ENCODE peak calls at places on chromosomes 5 and 9, in ten cellular contexts. H is A549, U is MM.1S, C is breast epithelium, K is heart right ventricle, D is spleen, P is IMR-90, M is Panc1, S is endothelial cell, F is omental fat pad. R is an unnamed sample.

GRCh38 chr9:121975801-121976277 is 117.3 kb downstream of the TTLL11 start:
- DNase-seq in C (no peak), H (peak; percentile 63), K (no peak), F (no peak), P (peak; percentile 57), D (no peak), S (no peak), M (no peak), U (no peak), R (no peak)

GRCh38 chr5:150946351-150946905 is 41.6 kb upstream of the ZNF300 start:
- DNase-seq in H (no peak), M (no peak), F (peak; percentile 46), K (peak; percentile 92), P (peak; percentile 39), U (no peak), D (peak; percentile 76), S (no peak), C (peak; percentile 74), R (no peak)

GRCh38 chr5:94197970-94198369 is 420.4 kb downstream of the KIAA0825 start:
- DNase-seq in P (no peak), C (no peak), F (no peak), S (no peak), K (no peak), H (no peak), M (no peak), D (no peak), U (no peak), R (no peak)

GRCh38 chr5:147177125-147177840 is 57.5 kb upstream of the STK32A start:
- DNase-seq in D (no peak), M (no peak), H (no peak), U (no peak), K (no peak), S (no peak), F (no peak), P (peak; percentile 50), C (no peak), R (peak; percentile 82)

GRCh38 chr5:132003170-132003744 is 8.2 kb downstream of the ACSL6 start:
- DNase-seq in P (peak; percentile 5), M (no peak), C (no peak), H (no peak), U (no peak), D (peak; percentile 68), F (no peak), K (peak; percentile 20), S (peak; percentile 37), R (peak; percentile 51)

GRCh38 chr5:75089137-75089536 is 36.8 kb upstream of the GCNT4 start:
- DNase-seq in F (no peak), H (no peak), U (no peak), S (no peak), D (no peak), M (no peak), K (no peak), C (no peak), P (no peak), R (no peak)

GRCh38 chr5:33892419-33893151 is 795 bp upstream of the ADAMTS12 start:
- DNase-seq in F (peak; percentile 37), U (no peak), H (peak; percentile 53), C (peak; percentile 37), M (no peak), D (no peak), S (no peak), P (peak; percentile 94), K (peak; percentile 30), R (peak; percentile 98)

GRCh38 chr5:6468104-6468503 is 19.4 kb downstream of the UBE2QL1 start:
- DNase-seq in D (no peak), K (no peak), P (no peak), S (no peak), F (no peak), C (no peak), M (no peak), U (no peak), H (no peak), R (no peak)

GRCh38 chr5:35656721-35657120 is 39.1 kb downstream of the SPEF2 start:
- DNase-seq in P (peak; percentile 75), F (no peak), S (no peak), D (no peak), M (no peak), H (no peak), U (no peak), K (no peak), C (no peak), R (peak; percentile 3)

GRCh38 chr5:35647128-35647527 is 29.5 kb downstream of the SPEF2 start:
- DNase-seq in K (no peak), U (no peak), H (no peak), P (no peak), F (no peak), D (no peak), C (no peak), S (no peak), M (no peak), R (no peak)

GRCh38 chr5:35647712-35648111 is 30.0 kb downstream of the SPEF2 start:
- DNase-seq in P (no peak), D (no peak), U (no peak), S (no peak), M (no peak), H (no peak), K (no peak), C (no peak), F (no peak), R (no peak)

DNA sequence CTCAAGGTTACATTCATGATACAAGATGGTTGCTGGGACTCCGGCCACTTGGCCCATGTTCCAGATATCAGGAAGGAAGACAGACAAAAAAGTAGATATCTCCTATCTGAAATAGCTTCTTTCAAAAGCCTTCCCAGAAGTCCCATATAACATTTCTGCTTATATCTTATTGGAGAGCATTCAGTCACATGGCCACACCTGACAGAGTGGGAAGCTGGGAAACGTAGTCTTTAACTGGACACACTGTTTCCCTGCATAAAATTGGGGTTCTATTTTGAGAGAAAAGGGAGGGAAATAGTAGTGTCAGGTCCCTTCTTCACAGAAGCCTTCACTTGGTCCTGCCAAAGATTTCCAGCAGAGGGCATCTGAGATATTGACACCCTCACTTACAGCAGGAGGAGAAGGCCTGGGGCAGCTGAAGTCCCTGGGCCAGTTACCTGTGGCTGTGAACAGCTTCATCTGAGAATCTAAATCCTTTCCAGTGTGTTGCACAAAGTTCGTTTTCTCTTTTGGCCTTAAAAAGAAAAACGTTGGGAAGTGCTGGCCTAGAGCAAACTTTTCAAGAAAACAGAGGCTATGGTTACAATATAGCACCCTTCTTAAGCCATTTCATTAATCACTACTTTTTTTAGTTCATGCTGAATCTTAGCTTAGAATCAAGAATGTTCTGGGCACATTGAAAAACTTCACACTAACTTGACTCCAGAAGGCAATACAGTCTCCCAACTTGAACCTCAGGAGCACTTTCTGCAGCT is 33.5 kb downstream of the SPEF2 start:
- DNase-seq in P (peak; percentile 57), M (peak; percentile 7), D (no peak), U (peak; percentile 39), S (peak; percentile 48), H (peak; percentile 46), F (no peak), K (no peak), C (no peak), R (peak; percentile 47)
- TF ChIP-seq CTCF in P (peak; percentile 63), M (peak; percentile 36), D (peak; percentile 52), U (peak; percentile 52), S (peak; percentile 60), H (peak; percentile 46), F (no peak), K (no peak), C (peak; percentile 22), R (peak; percentile 52)

GRCh38 chr5:169717298-169717697 is 80.2 kb downstream of the DOCK2 start:
- DNase-seq in D (no peak), K (no peak), H (no peak), M (no peak), U (no peak), S (no peak), C (peak; percentile 92), P (peak; percentile 30), F (no peak), R (peak; percentile 86)

GRCh38 chr5:169724303-169724702 is 87.2 kb downstream of the DOCK2 start:
- DNase-seq in K (no peak), D (no peak), H (no peak), C (no peak), P (no peak), U (no peak), M (no peak), S (no peak), F (no peak), R (no peak)

GRCh38 chr5:169723103-169723831 is 86.2 kb downstream of the DOCK2 start:
- DNase-seq in M (no peak), P (no peak), S (no peak), K (no peak), C (no peak), U (no peak), F (no peak), H (no peak), D (no peak), R (no peak)

GRCh38 chr5:169719360-169720314 is 82.6 kb downstream of the DOCK2 start:
- DNase-seq in M (no peak), D (no peak), S (no peak), H (no peak), P (no peak), F (no peak), C (no peak), U (no peak), K (no peak), R (no peak)

GRCh38 chr5:169721771-169722170 is 84.7 kb downstream of the DOCK2 start:
- DNase-seq in H (no peak), D (no peak), P (no peak), C (no peak), F (no peak), U (no peak), K (no peak), S (no peak), M (no peak), R (no peak)
- TF ChIP-seq CTCF in H (no peak), D (no peak), P (no peak), C (no peak), F (no peak), U (peak; percentile 12), K (no peak), S (no peak), M (peak; percentile 15), R (no peak)

GRCh38 chr9:127423591-127423933 is 620 bp upstream of the ZNF79 start:
- DNase-seq in P (no peak), K (no peak), U (no peak), S (no peak), D (no peak), F (no peak), H (no peak), M (no peak), C (no peak), R (no peak)
- TF ChIP-seq CTCF in P (no peak), K (no peak), U (no peak), S (no peak), D (no peak), F (no peak), H (no peak), M (no peak), C (no peak), R (no peak)

GRCh38 chr9:136198605-136199083 is 6.3 kb downstream of the LHX3 start:
- DNase-seq in D (no peak), F (no peak), H (peak; percentile 60), K (no peak), C (no peak), U (no peak), P (no peak), M (no peak), S (no peak), R (peak; percentile 40)

GRCh38 chr9:136197930-136198604 is 6.9 kb downstream of the LHX3 start:
- DNase-seq in K (no peak), F (no peak), M (no peak), S (no peak), D (no peak), H (no peak), P (no peak), C (no peak), U (no peak), R (no peak)

GRCh38 chr9:136196465-136197371 is 8.2 kb downstream of the LHX3 start:
- DNase-seq in H (no peak), U (no peak), S (no peak), D (no peak), M (no peak), C (no peak), F (no peak), K (no peak), P (no peak), R (no peak)

GRCh38 chr9:136199391-136200288 is 5.3 kb downstream of the LHX3 start:
- DNase-seq in K (no peak), D (no peak), M (no peak), P (no peak), H (no peak), C (no peak), S (no peak), U (no peak), F (no peak), R (no peak)

DNA sequence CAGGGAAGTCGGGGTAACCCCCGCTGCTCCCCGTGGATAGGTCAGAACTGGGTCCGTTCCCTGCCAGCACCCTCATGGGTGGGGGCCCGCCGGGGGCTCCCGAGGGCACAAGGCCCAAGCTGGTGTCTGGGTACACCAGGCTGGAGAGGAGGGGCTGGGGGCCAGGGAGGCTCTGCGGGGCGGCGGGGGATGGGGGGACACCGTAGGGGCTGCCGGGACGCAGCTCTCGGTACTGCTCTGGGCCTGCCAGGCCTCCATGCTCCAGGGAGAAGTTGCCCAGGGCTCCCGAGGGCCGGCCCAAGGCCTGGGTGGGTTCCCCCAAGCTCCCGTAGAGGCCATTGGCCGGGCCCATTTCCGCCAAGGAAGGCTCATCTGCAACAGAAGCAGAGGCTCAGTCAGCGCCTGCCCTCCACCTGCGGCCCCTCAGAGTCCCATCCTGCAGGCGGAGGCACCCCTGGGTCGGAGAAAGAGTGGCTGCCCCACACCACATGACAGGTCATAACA is 7.5 kb downstream of the LHX3 start:
- DNase-seq in H (no peak), F (no peak), D (no peak), C (no peak), U (no peak), K (no peak), M (no peak), S (no peak), P (no peak), R (no peak)
- TF ChIP-seq CTCF in H (no peak), F (no peak), D (no peak), C (no peak), U (no peak), K (no peak), M (no peak), S (no peak), P (no peak), R (no peak)

R was measured in cardiac muscle cell.